ENCODE peak calls at places on chromosome 5, in eight cellular contexts. G is stimulated activated naive CD8-positive, alpha-beta T cell treated with anti-CD3 and anti-CD28 coated beads, Interleukin-15, amount 100 ng/mL, for 72 hours; U is naive thymus-derived CD4-positive, alpha-beta T cell; D is psoas muscle; H is activated T-helper 17 cell treated with anti-CD3 and anti-CD28 coated beads, Interleukin-2, amount 50 U/mL, for 72 hours; A is omental fat pad; B is PC-3; Y is naive thymus-derived CD8-positive, alpha-beta T cell. V is an unnamed sample.

GRCh38 chr5:136467632-136468031 is 102.3 kb upstream of the TRPC7 start:
- ATAC-seq in Y (no peak), D (no peak), U (no peak), G (no peak), B (no peak), H (no peak), A (no peak), V (no peak)

GRCh38 chr5:107461770-107462169 is 209.0 kb downstream of the EFNA5 start:
- ATAC-seq in H (no peak), D (no peak), Y (no peak), B (no peak), G (no peak), A (no peak), U (no peak), V (no peak)

GRCh38 chr5:151328734-151329133 is 18.6 kb downstream of the SLC36A2 start:
- ATAC-seq in Y (no peak), B (no peak), H (peak), D (no peak), U (no peak), A (no peak), G (no peak), V (no peak)

GRCh38 chr5:77628840-77629552 is 9.5 kb downstream of the OTP start:
- ATAC-seq in H (no peak), A (no peak), U (no peak), D (no peak), B (no peak), G (no peak), Y (peak), V (no peak)

GRCh38 chr5:124912653-124913328 is 166.4 kb upstream of the ZNF608 start:
- ATAC-seq in B (no peak), G (no peak), D (peak), Y (no peak), H (no peak), A (no peak), U (no peak), V (no peak)

GRCh38 chr5:81021951-81022687 is 62.0 kb downstream of the RASGRF2 start:
- ATAC-seq in U (no peak), D (no peak), B (no peak), Y (no peak), G (peak), H (no peak), A (no peak), V (no peak)

GRCh38 chr5:55601209-55601618 is 66.5 kb upstream of the PLPP1 start:
- ATAC-seq in A (peak), B (peak), G (peak), U (no peak), D (peak), Y (peak), H (no peak), V (peak)

GRCh38 chr5:133627180-133627579 is 14.8 kb upstream of the FSTL4 start:
- ATAC-seq in B (no peak), U (no peak), G (peak), Y (no peak), D (no peak), H (peak), A (no peak), V (no peak)

GRCh38 chr5:111930905-111931461 is 174.0 kb upstream of the NREP start:
- ATAC-seq in A (peak), H (no peak), G (no peak), U (peak), D (no peak), Y (no peak), B (peak), V (peak)

GRCh38 chr5:56358703-56359428 is 125.7 kb upstream of the ANKRD55 start:
- ATAC-seq in B (no peak), Y (no peak), U (no peak), G (no peak), D (peak), A (peak), H (no peak), V (no peak)

GRCh38 chr5:1255081-1255561 is 29.9 kb downstream of the SLC6A18 start:
- ATAC-seq in H (peak), D (no peak), B (no peak), Y (peak), G (peak), U (peak), A (no peak), V (no peak)

GRCh38 chr5:82664711-82665110 is 386.6 kb upstream of the RPS23 start:
- ATAC-seq in U (no peak), D (no peak), B (no peak), A (no peak), G (peak), Y (no peak), H (no peak), V (no peak)

GRCh38 chr5:16245956-16246355 is 66.4 kb upstream of the MARCHF11 start:
- ATAC-seq in A (no peak), G (no peak), H (no peak), B (no peak), Y (no peak), U (no peak), D (no peak), V (no peak)

GRCh38 chr5:96962540-96962991 is 26.7 kb downstream of the LNPEP start:
- ATAC-seq in G (peak), D (peak), Y (peak), A (no peak), B (no peak), H (no peak), U (peak), V (no peak)

GRCh38 chr5:72597456-72597948 is 90.3 kb upstream of the ZNF366 start:
- ATAC-seq in U (no peak), H (no peak), Y (no peak), A (peak), G (no peak), D (peak), B (peak), V (no peak)